ENCODE peak calls at places on chromosome 18, in five cellular contexts. N, M, V, Q and A are unnamed samples.

GRCh38 chr18:2083691-2084090 is 487.6 kb downstream of the METTL4 start:
- DNase-seq in M (no peak), N (peak), Q (no peak), V (no peak), A (peak)

GRCh38 chr18:59908790-59909189 is 9.0 kb downstream of the PMAIP1 start:
- DNase-seq in N (peak), Q (peak), M (no peak), V (no peak), A (no peak)

GRCh38 chr18:76472811-76473210 is 22.2 kb downstream of the ZNF516 start:
- DNase-seq in N (no peak), Q (no peak), M (no peak), V (no peak), A (no peak)

GRCh38 chr18:64974378-64975125 is 776.3 kb upstream of the CDH7 start:
- DNase-seq in V (no peak), M (no peak), Q (no peak), N (no peak), A (no peak)

GRCh38 chr18:74832999-74833398 is 235.3 kb downstream of the ZNF407 start:
- DNase-seq in V (no peak), N (no peak), M (no peak), Q (no peak), A (no peak)

GRCh38 chr18:32695534-32695933 is 77.3 kb downstream of the KLHL14 start:
- DNase-seq in M (no peak), V (no peak), Q (no peak), N (no peak), A (no peak)

GRCh38 chr18:5879479-5879882 is 15.8 kb downstream of the TMEM200C start:
- DNase-seq in N (peak), M (no peak), Q (peak), V (no peak), A (no peak)

GRCh38 chr18:31498450-31499156 is 626 bp downstream of the DSG2 start:
- DNase-seq in V (peak), M (peak), Q (peak), N (peak), A (no peak)

GRCh38 chr18:79008356-79008940 is 28.8 kb downstream of the SALL3 start:
- DNase-seq in N (no peak), M (no peak), V (no peak), Q (no peak), A (no peak)

GRCh38 chr18:48160622-48161021 is 230.2 kb upstream of the SMAD2 start:
- DNase-seq in M (no peak), V (no peak), N (no peak), Q (no peak), A (no peak)

GRCh38 chr18:80204142-80204541 is 43.2 kb downstream of the PARD6G start:
- DNase-seq in Q (no peak), N (no peak), V (no peak), M (no peak), A (no peak)

GRCh38 chr18:37251679-37252078 is 313.9 kb downstream of the CELF4 start:
- DNase-seq in N (no peak), M (no peak), V (no peak), Q (no peak), A (no peak)

GRCh38 chr18:27661320-27662049 is 476.4 kb upstream of the CHST9 start:
- DNase-seq in N (no peak), V (no peak), Q (no peak), M (no peak), A (no peak)

GRCh38 chr18:60892441-60892840 is 440.8 kb upstream of the CDH20 start:
- DNase-seq in N (peak), V (no peak), Q (peak), M (no peak), A (no peak)

DNA sequence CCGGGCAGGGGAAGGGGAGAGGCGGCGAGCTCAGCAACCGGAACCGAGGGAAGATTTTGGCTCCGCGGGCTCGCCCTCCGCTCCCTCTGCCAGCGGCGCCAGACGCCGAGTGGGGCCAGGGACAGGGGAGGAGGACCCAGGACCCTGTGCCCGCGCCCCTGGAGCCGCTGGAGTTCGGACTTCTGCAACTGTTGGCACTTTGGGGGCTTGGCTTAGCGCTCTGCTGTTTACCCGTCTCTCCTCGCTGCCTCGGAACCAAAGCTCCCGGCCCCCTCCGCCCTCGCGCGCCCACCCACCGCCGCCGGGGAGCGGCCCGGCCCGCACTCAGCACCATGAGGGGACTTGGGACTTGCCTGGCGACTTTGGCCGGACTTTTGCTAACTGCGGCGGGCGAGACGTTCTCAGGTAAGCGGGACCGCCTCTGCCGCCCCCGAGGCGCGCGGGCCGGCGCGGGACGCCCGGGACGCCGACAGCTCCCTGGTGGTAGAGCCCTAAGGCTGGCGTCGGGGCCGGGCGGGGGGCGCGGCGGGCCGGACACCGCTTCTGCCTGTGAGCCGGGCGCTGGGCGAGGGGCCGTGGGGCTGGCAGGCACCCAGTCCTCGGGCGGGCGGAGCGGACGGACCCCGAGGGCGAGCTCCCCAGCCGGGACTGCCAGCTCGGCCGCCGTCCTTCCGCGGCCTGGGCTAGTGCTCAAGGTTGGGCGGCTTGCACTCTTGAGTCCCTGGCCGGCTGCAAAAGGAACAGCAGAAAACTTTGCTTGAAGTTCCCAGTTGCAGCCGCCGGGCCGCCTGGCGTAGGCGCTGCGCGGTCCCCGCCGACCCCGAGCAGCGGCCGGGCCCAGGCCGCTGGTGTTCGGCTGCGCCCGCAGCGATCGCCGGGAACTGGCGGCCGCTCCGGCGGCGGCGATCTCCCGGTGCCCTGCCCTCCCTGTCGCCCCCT is 640 bp downstream of the PTPRM start:
- DNase-seq in Q (peak), N (peak), M (peak), V (peak), A (peak)
- TF ChIP-seq CTCF in Q (no peak), N (no peak), M (no peak), V (no peak), A (no peak)

GRCh38 chr18:21900594-21901352 is 160.2 kb downstream of the MIB1 start:
- DNase-seq in M (no peak), N (no peak), V (no peak), Q (no peak), A (no peak)
- TF ChIP-seq CTCF in M (no peak), N (no peak), V (no peak), Q (no peak), A (no peak)

GRCh38 chr18:10702196-10702595 is 176.4 kb downstream of the NAPG start:
- DNase-seq in Q (no peak), N (no peak), V (no peak), M (no peak), A (no peak)

GRCh38 chr18:10705291-10705690 is 179.5 kb downstream of the NAPG start:
- DNase-seq in N (no peak), M (no peak), V (no peak), Q (no peak), A (no peak)

GRCh38 chr18:10705786-10706185 is 180.0 kb downstream of the NAPG start:
- DNase-seq in N (no peak), V (no peak), Q (no peak), M (no peak), A (no peak)

DNA sequence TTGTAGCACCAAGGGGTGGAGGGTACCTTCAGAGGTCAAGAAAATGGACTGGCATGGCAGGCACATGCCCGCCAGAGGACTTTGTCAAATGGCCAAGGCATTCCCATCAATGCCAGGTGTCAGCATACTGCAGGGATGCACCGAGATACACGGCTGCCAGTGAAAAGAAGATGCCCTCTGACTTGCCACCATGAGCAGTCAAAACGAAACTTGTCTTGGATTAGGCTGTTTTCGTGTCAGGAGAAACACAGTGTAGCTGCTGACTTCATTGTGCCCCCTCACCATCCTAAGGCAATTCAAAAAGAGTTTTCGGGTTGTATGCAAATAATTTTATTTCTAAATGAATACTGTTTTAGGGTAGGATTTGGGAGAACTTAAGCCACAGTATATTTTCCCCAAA is 181.5 kb downstream of the NAPG start:
- DNase-seq in V (no peak), M (no peak), Q (no peak), N (no peak), A (no peak)
- TF ChIP-seq CTCF in V (no peak), M (no peak), Q (no peak), N (no peak), A (no peak)

DNA sequence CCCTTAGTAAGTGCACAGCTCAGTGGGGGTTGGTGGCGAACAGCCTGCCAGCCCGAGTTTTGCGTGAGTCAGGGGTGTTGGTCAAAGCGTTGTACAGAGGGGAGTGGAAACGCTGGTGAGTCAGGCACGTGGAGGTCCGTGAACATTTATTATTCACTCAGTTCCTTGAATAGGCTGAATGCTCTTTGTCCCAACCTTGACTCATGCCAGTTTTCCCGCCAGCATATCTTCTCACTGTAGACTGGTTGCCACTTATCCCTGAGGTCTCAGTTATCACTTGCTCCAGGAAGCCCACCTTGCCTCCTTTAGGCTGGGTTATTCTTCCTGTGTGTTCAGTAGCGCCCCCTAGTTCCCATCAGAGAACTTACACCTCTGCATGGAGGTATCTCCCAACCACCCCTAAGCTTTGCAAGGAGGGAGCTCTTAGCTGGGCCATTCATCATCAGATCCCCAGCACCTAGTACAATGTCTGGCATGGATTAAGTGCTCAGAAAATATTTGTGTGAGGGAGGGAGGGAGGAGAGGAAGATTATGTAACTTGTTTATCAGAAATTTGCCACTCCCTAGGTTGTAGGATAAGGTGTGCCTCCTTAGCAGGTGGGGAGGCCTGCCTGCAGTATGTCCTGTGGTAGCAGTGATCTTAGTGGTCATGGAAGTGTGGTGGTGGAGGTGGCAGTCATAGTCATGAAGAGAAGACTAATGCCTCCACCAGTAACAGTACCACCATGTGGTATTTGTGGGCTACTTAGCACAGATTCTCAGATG is 72.1 kb downstream of the CABLES1 start:
- DNase-seq in V (no peak), M (no peak), N (peak), Q (peak), A (peak)
- TF ChIP-seq CTCF in V (no peak), M (peak), N (peak), Q (peak), A (peak)

GRCh38 chr18:56298935-56299334 is 339.5 kb downstream of the TXNL1 start:
- DNase-seq in N (peak), M (no peak), V (no peak), Q (peak), A (no peak)
- TF ChIP-seq CTCF in N (peak), M (peak), V (no peak), Q (peak), A (peak)

GRCh38 chr18:3184275-3184963 is 35.3 kb downstream of the MYOM1 start:
- DNase-seq in M (no peak), V (no peak), N (no peak), Q (no peak), A (no peak)

GRCh38 chr18:3189884-3190283 is 29.9 kb downstream of the MYOM1 start:
- DNase-seq in Q (no peak), N (no peak), V (no peak), M (no peak), A (no peak)

GRCh38 chr18:3192286-3192685 is 27.5 kb downstream of the MYOM1 start:
- DNase-seq in M (no peak), N (no peak), V (no peak), Q (no peak), A (no peak)

GRCh38 chr18:3183103-3183717 is 36.6 kb downstream of the MYOM1 start:
- DNase-seq in V (no peak), N (no peak), M (no peak), Q (no peak), A (no peak)

GRCh38 chr18:3186678-3187658 is 32.8 kb downstream of the MYOM1 start:
- DNase-seq in N (peak), M (no peak), V (no peak), Q (no peak), A (no peak)
- TF ChIP-seq CTCF in N (peak), M (no peak), V (no peak), Q (no peak), A (no peak)

DNA sequence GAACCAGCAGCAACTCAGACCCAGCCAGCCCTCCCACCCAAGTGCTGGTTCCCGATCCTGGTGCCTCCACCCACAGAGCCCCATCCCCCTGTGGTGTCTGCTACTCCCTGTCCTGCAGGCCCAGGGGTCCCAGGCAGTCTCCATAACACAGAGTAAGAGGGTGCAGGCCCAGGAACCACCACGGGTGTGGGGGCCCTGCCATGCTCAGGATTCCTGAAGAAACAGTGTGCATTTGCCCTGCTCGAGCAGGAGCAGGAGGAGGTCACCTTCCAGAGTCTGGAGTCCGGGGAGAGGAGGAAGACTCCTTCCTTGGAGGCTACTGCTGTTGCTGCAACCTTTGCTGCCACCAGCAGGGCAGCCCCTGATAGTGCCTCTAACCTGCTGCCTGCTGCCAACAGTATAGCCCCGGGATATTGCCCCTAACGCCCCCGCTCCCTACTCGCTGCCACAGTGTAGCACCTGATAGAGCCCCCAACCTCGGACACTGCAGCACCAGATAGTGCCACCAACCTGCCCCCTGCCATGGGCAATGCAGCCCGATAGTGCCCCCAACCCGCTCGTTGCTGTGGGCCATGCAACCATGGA is 46.8 kb upstream of the ANKRD62 start:
- DNase-seq in M (no peak), Q (no peak), V (peak), N (no peak), A (no peak)
- TF ChIP-seq CTCF in M (no peak), Q (no peak), V (no peak), N (peak), A (peak)